ENCODE peak calls at places on chromosomes 3 and 15, in nine cellular contexts. T is heart left ventricle, S is erythroblast, I is GM12891, P is HCT116, E is testis, L is sigmoid colon, N is uterus, C is vagina. A is an unnamed sample.

GRCh38 chr15:89143503-89144162 is 55.4 kb downstream of the ABHD2 start:
- DNase-seq in C (no peak), L (no peak), S (no peak), E (no peak), N (no peak), I (no peak), T (no peak), P (no peak), A (no peak)

GRCh38 chr15:95556866-95557225 is 773.7 kb upstream of the NR2F2 start:
- DNase-seq in C (no peak), P (peak), N (no peak), T (no peak), E (peak), L (no peak), I (no peak), S (no peak), A (no peak)

GRCh38 chr15:66619152-66619903 is 53.5 kb upstream of the LCTL start:
- DNase-seq in E (peak), C (no peak), I (peak), N (peak), P (peak), T (peak), L (peak), S (peak), A (peak)

GRCh38 chr3:128323206-128324081 is 143.2 kb downstream of the DNAJB8 start:
- DNase-seq in E (peak), L (peak), T (peak), I (no peak), P (no peak), S (no peak), N (no peak), C (peak), A (no peak)

GRCh38 chr3:125398952-125399351 is 23.8 kb upstream of the ZNF148 start:
- DNase-seq in P (no peak), T (no peak), S (peak), C (no peak), N (no peak), E (no peak), L (no peak), I (no peak), A (no peak)

GRCh38 chr3:180116203-180116602 is 79.5 kb upstream of the PEX5L start:
- DNase-seq in S (no peak), P (no peak), C (no peak), L (no peak), T (no peak), I (no peak), E (no peak), N (no peak), A (no peak)

GRCh38 chr3:52093751-52094525 is 37.6 kb upstream of the DUSP7 start:
- DNase-seq in C (no peak), L (peak), I (no peak), N (no peak), S (no peak), P (no peak), E (no peak), T (no peak), A (peak)

GRCh38 chr3:52028572-52028971 is 27.8 kb downstream of the DUSP7 start:
- DNase-seq in E (peak), L (no peak), N (no peak), C (no peak), T (peak), S (peak), I (no peak), P (no peak), A (peak)

GRCh38 chr15:95162967-95163531 is 931.7 kb downstream of the MCTP2 start:
- DNase-seq in T (no peak), E (no peak), I (no peak), N (peak), P (no peak), C (no peak), S (no peak), L (peak), A (no peak)

GRCh38 chr15:100733786-100734185 is 131.4 kb downstream of the ASB7 start:
- DNase-seq in T (no peak), E (no peak), P (no peak), S (no peak), I (no peak), N (no peak), L (no peak), C (no peak), A (no peak)

GRCh38 chr15:62886431-62887071 is 156.0 kb upstream of the TPM1 start:
- DNase-seq in E (no peak), I (no peak), L (no peak), C (no peak), P (no peak), S (no peak), T (no peak), N (no peak), A (no peak)
- TF ChIP-seq POLR2A in E (no peak), I (no peak), L (no peak), C (no peak), P (no peak), S (no peak), T (no peak), N (no peak), A (no peak)

DNA sequence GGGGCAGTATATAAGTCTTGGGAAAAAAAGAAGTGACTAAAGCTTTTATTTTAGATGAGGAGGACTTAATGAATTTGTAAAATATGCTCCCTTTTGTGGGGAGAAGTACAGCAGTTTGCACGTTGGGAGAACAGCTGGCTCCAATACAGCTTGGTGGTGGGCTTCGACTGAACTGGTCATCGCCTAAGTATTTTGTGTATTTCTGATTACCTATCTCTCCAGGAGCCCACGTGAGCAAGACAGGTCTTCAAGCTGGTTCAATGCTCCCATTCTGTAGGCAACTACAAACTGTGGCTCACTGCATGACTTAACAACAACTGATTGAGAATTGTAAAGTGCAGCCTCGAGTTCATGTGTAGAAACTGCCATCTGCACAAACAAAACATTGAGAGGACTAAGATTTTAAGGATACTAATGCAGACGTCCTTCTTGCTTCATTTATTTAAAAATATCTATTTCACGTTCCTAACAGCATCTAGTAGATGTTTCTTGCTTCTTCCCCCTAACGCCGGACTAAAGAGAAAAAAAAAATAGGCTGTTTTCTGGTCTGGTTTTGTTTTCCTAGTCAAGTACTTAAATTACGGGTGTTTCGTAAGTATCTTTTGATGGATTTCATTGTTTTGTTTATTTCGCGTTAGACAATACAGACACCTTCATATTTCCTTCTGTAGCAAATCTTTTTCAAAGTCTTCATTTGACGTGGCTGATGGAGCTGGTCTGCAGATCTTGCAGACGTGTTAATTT is 1.4 kb upstream of the GREM1 start:
- DNase-seq in N (no peak), L (no peak), S (no peak), C (no peak), P (no peak), T (no peak), E (no peak), I (no peak), A (no peak)
- TF ChIP-seq POLR2A in N (no peak), L (no peak), S (no peak), C (no peak), P (no peak), T (no peak), E (no peak), I (no peak), A (no peak)

DNA sequence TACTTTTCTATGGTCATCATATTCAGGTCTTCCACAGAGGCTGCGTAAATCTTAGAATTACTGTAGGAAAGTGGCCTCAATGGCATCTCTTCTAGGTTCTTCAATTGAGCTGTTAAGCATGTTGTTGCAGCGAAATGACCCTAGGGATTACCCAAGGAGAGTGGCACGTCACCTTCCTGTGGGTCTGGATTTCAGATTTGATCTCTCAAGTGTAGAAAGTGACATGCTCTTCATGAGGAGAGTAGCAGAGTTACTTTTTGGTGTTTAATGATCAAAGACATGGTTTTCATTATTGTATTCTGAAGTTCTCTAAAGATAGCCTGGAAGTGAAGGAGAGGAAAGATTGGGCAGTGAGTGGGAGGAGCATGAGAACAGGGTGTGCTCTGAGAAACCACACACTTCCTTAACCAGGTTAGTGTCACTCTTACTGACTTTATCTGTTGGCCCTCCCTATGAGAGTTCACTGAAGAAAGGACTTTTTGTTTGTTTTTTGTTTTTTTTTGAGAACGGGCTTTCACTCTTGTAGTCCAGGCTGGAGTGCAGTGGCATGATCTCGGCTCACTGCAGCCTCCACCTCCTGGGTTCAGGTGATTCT is 153.6 kb downstream of the AKAP13 start:
- DNase-seq in T (no peak), L (no peak), C (no peak), I (no peak), S (no peak), N (no peak), P (no peak), E (no peak), A (no peak)
- TF ChIP-seq POLR2A in T (no peak), L (no peak), C (no peak), I (no peak), S (no peak), N (no peak), P (no peak), E (no peak), A (no peak)

GRCh38 chr3:190522621-190523222 is 8.8 kb downstream of the IL1RAP start:
- DNase-seq in T (no peak), L (no peak), N (no peak), E (no peak), S (no peak), P (no peak), C (no peak), I (no peak), A (no peak)
- TF ChIP-seq POLR2A in T (no peak), L (no peak), N (no peak), E (no peak), S (no peak), P (no peak), C (no peak), I (no peak), A (no peak)